ENCODE peak calls at places on chromosomes 11 and 22, in four cellular contexts. W is HFFc6, K is cardiac fibroblast, O is PC-9. E is an unnamed sample.

GRCh38 chr11:102464859-102465500 is 12.4 kb upstream of the TMEM123 start:
- DNase-seq in W (no peak), K (no peak), O (no peak), E (no peak)

GRCh38 chr22:45572444-45572843 is 69.8 kb downstream of the FBLN1 start:
- DNase-seq in W (no peak), K (no peak), O (peak), E (no peak)

GRCh38 chr11:70854891-70855556 is 397.4 kb downstream of the SHANK2 start:
- DNase-seq in W (no peak), K (no peak), O (no peak), E (no peak)

GRCh38 chr22:48594016-48594756 is 1233.5 kb downstream of the BRD1 start:
- DNase-seq in W (no peak), K (no peak), O (no peak), E (no peak)

GRCh38 chr22:30968015-30968923 is at the start of gene MORC2:
- DNase-seq in W (no peak), K (peak), O (peak), E (no peak)

GRCh38 chr11:129973068-129973467 is 29.6 kb downstream of the PRDM10 start:
- DNase-seq in W (no peak), K (no peak), O (no peak), E (no peak)

GRCh38 chr11:112837162-112837826 is 123.9 kb upstream of the NCAM1 start:
- DNase-seq in W (no peak), K (peak), O (no peak), E (no peak)

GRCh38 chr22:24107668-24108067 is 73.6 kb upstream of the SUSD2 start:
- DNase-seq in W (peak), K (peak), O (no peak), E (no peak)

GRCh38 chr22:46535876-46536558 is 1.4 kb downstream of the CELSR1 start:
- DNase-seq in W (no peak), K (no peak), O (no peak), E (no peak)

GRCh38 chr11:109421981-109422590 is at the start of gene C11orf87:
- DNase-seq in W (no peak), K (peak), O (no peak), E (no peak)

GRCh38 chr11:117319214-117319840 is 3.3 kb upstream of the BACE1 start:
- DNase-seq in W (peak), K (peak), O (no peak), E (no peak)

GRCh38 chr11:58334708-58335107 is 24.2 kb downstream of the OR5B17 start:
- DNase-seq in W (peak), K (peak), O (peak), E (no peak)

GRCh38 chr11:107598225-107599139 is 7.5 kb downstream of the ELMOD1 start:
- DNase-seq in W (peak), K (peak), O (peak), E (no peak)

GRCh38 chr11:133639408-133639807 is 107.1 kb upstream of the OPCML start:
- DNase-seq in W (no peak), K (no peak), O (no peak), E (no peak)

GRCh38 chr22:38612217-38613006 is 42.4 kb upstream of the DMC1 start:
- DNase-seq in W (no peak), K (no peak), O (no peak), E (no peak)

GRCh38 chr22:39176067-39176621 is 23.7 kb upstream of the CBX7 start:
- DNase-seq in W (peak), K (peak), O (peak), E (no peak)

GRCh38 chr22:17580461-17581031 is 17.2 kb downstream of the SLC25A18 start:
- DNase-seq in W (no peak), K (peak), O (no peak), E (no peak)

GRCh38 chr11:125351045-125351867 is 144.8 kb downstream of the FEZ1 start:
- DNase-seq in W (no peak), K (no peak), O (no peak), E (no peak)

GRCh38 chr11:75303544-75304224 is 47.8 kb downstream of the ARRB1 start:
- DNase-seq in W (no peak), K (no peak), O (no peak), E (no peak)

GRCh38 chr22:18044548-18045271 is 20.3 kb upstream of the MICAL3 start:
- DNase-seq in W (no peak), K (peak), O (no peak), E (no peak)

GRCh38 chr22:32579533-32580220 is 105.1 kb downstream of the FBXO7 start:
- DNase-seq in W (peak), K (no peak), O (no peak), E (no peak)

GRCh38 chr11:119051440-119052162 is 5.4 kb downstream of the HYOU1 start:
- DNase-seq in W (no peak), K (no peak), O (no peak), E (no peak)

GRCh38 chr11:75186999-75187398 is 36.1 kb downstream of the SLCO2B1 start:
- DNase-seq in W (no peak), K (no peak), O (no peak), E (no peak)

GRCh38 chr11:73598719-73599379 is 937 bp upstream of the FAM168A start:
- DNase-seq in W (no peak), K (no peak), O (no peak), E (no peak)

GRCh38 chr11:33557201-33557600 is 143.4 kb downstream of the C11orf91 start:
- DNase-seq in W (peak), K (peak), O (peak), E (no peak)

GRCh38 chr22:24434472-24435322 is 7.3 kb downstream of the ADORA2A start:
- DNase-seq in W (no peak), K (peak), O (no peak), E (peak)

GRCh38 chr11:116958246-116958645 is 120.8 kb upstream of the APOA1 start:
- DNase-seq in W (no peak), K (no peak), O (no peak), E (no peak)

GRCh38 chr11:131025020-131025419 is 108.7 kb upstream of the SNX19 start:
- DNase-seq in W (peak), K (peak), O (peak), E (no peak)
- TF ChIP-seq CTCF in W (peak), K (peak), O (peak), E (no peak)

DNA sequence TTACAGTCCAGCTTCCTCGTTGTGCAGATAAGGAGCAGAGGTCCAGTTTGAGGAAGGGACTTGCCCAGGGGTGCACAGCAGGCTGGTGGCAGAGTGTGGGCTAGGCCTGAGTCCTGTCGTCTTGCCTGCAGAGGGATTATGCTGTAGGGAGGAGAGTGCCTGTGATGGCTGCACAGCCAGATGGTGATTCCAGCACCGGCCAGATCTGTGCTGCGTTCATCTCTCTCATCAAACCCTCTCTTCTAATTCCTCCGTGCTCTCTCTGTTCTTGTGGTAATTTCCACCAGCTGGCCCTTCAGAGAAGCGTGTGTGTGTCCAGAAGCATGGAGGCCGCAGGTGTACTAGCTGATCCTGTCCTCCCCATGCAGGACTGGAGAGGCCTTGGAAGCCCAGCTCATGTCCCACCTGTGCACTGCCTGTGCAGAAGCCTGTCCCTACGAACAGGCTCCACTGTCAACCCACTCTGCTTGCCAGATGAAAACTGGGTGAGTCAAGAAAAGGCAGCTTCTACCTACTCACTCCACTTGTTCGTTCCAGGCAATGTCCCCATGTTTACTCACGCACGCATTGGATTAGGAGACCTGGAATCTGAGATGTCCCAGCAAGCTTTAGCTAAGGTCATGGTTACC is 79.1 kb downstream of the NTM start:
- DNase-seq in W (no peak), K (no peak), O (no peak), E (no peak)
- TF ChIP-seq CTCF in W (no peak), K (no peak), O (no peak), E (no peak)

DNA sequence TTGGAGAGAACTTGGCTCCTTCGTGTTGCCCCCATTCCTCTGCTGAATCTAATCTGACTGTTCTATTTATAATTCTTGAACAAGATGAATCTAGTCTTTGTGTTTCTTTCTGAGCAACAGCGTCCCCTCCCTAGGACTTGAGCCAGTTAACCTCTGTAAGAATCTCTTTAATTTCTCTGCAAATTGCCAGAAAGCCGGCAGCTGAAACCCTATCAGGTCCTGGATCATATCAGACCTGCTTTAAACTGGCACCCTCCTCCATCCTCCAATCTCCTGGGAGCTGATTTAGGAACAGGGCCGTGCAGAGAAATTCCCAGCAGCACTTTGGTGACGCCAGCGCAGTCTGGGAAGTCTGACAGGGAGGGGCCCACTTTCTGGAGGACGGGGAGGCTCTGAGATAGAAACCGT is 289.2 kb upstream of the SORL1-AS1 start:
- DNase-seq in W (no peak), K (peak), O (no peak), E (no peak)
- TF ChIP-seq CTCF in W (no peak), K (no peak), O (no peak), E (no peak)

GRCh38 chr11:4839851-4840549 is 9.0 kb downstream of the OR51S1 start:
- DNase-seq in W (no peak), K (no peak), O (no peak), E (no peak)
- TF ChIP-seq CTCF in W (no peak), K (no peak), O (no peak), E (no peak)

DNA sequence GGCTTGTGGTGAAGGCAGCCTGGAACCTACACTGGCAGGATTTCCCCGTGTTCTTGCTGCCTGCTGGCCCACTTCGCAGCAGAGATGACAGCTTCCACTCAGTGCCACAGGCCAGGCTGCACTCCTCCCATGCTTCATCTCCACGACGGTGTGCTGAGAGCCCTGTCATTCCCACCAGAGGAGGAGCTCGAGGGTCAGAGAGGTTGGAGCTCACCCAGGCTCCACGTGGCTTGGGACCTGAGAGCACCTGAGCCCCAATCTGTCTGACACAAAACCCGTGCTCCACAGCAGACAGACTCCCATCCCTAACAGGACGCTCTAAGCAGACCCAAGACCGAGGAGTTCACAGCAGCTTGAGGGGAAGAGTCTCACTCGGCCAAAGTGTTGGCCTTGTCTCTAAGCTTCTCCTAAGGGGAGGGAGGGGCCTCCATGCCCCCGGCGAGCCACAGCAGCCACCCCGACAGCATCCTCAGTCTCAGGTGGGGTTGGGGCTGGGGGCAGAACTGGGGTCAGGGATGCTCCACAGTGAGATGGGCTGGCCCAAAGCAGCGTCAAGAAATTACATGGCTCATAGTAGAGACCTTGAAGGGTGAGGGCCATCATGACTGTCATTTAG is 10.7 kb downstream of the LRFN4 start:
- DNase-seq in W (no peak), K (no peak), O (no peak), E (no peak)
- TF ChIP-seq CTCF in W (no peak), K (no peak), O (no peak), E (no peak)

DNA sequence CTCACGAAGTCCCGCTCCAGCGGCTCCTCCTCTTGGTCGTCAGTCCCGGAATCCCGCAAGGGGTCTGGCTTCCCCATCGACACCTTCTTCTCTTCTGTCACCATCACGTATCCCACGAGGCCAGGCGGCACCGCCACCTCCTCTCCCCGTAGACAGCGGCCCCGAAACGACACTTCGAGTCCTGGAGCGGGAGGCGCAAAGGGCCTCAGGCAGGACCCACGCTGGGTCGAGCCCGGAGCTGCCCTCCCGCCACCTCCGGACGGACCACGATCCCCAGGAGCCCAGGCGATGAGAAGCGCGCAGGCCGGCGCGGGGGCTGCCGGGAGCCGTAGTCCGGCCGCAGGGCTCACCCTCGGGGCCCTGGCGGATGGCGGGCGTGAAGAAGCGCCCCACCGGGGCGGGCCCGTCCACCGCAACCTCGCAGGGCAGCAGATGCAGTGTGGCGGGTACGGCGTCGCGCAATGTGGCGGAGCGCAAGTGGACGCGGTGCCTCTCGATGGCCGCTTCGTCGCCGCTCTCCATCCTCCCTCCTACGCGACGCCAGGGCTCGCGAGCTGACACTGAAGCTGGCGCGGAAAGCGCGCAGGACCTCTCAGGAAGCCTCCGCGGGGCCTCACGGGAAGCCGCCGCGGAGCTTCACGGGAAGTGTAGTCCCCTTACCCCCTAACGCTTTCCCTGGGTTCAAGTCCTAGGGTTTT is at the start of gene RNASEH2C:
- DNase-seq in W (peak), K (peak), O (peak), E (peak)
- TF ChIP-seq CTCF in W (no peak), K (no peak), O (no peak), E (no peak)

GRCh38 chr11:93902921-93903320 is 52.5 kb upstream of the VSTM5 start:
- DNase-seq in W (no peak), K (no peak), O (no peak), E (no peak)

GRCh38 chr11:93904711-93905110 is 54.3 kb upstream of the VSTM5 start:
- DNase-seq in W (no peak), K (no peak), O (no peak), E (no peak)

GRCh38 chr11:93906486-93906885 is 56.1 kb upstream of the VSTM5 start:
- DNase-seq in W (peak), K (no peak), O (no peak), E (no peak)

GRCh38 chr11:93905384-93905783 is 55.0 kb upstream of the VSTM5 start:
- DNase-seq in W (peak), K (peak), O (no peak), E (no peak)

DNA sequence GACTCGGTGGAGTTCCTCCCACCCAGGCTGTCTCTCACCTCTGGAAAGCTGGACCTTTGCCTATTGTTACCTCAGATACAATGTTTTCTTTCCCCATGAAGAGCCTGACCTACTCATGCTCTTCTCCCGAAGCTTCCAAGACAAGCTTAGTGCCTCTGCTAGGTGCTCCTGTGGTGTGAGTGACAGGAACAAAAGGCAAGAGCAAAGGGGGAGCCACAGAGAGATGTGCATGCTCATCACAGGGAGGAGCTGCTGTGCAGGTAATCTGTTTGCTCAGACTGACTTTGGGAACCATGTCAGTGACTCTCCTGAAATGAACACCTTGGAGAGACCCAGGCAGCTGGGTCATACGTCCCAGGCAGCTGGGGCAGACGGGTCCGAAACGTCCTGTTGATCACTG is 53.6 kb upstream of the VSTM5 start:
- DNase-seq in W (no peak), K (no peak), O (no peak), E (no peak)
- TF ChIP-seq CTCF in W (no peak), K (no peak), O (no peak), E (no peak)

GRCh38 chr11:67428052-67429001 is at the start of gene RPS6KB2:
- DNase-seq in W (peak), K (peak), O (peak), E (peak)
- TF ChIP-seq CTCF in W (no peak), K (no peak), O (no peak), E (no peak)

GRCh38 chr11:92206441-92206840 is 18.2 kb upstream of the FAT3 start:
- DNase-seq in W (no peak), K (no peak), O (no peak), E (no peak)

GRCh38 chr11:92216789-92217188 is 7.8 kb upstream of the FAT3 start:
- DNase-seq in W (no peak), K (no peak), O (no peak), E (no peak)

GRCh38 chr11:92212530-92212929 is 12.1 kb upstream of the FAT3 start:
- DNase-seq in W (no peak), K (no peak), O (no peak), E (no peak)

GRCh38 chr11:92211576-92212167 is 12.9 kb upstream of the FAT3 start:
- DNase-seq in W (peak), K (peak), O (peak), E (no peak)
- TF ChIP-seq CTCF in W (peak), K (peak), O (peak), E (no peak)

E was measured in CD4-positive, alpha-beta T cell.